ENCODE peak calls at places on chromosomes 5 and 9, in six cellular contexts. E is esophagus muscularis mucosa, D is transverse colon, C is sigmoid colon, J is H1, S is spleen. X is an unnamed sample.

GRCh38 chr5:14752497-14753071 is 88.1 kb downstream of the OTULIN start:
- DNase-seq in E (no peak), D (no peak), C (no peak), J (no peak), S (no peak), X (no peak)

GRCh38 chr5:137440800-137441199 is 58.3 kb downstream of the SPOCK1 start:
- DNase-seq in E (peak), D (no peak), C (no peak), J (no peak), S (no peak), X (no peak)

GRCh38 chr9:75169623-75170022 is 81.3 kb downstream of the OSTF1 start:
- DNase-seq in E (no peak), D (no peak), C (no peak), J (no peak), S (no peak), X (no peak)

GRCh38 chr9:79023134-79023577 is 548.6 kb upstream of the TLE4 start:
- DNase-seq in E (no peak), D (no peak), C (no peak), J (no peak), S (no peak), X (no peak)

GRCh38 chr5:95723632-95724369 is 7.3 kb upstream of the RHOBTB3 start:
- DNase-seq in E (no peak), D (no peak), C (no peak), J (no peak), S (no peak), X (no peak)

GRCh38 chr5:153490124-153491085 is at the start of gene GRIA1:
- DNase-seq in E (peak), D (no peak), C (no peak), J (peak), S (no peak), X (no peak)

GRCh38 chr9:20524776-20525175 is 97.5 kb downstream of the MLLT3 start:
- DNase-seq in E (no peak), D (peak), C (no peak), J (peak), S (no peak), X (no peak)

GRCh38 chr9:36142510-36143161 is 6.1 kb downstream of the GLIPR2 start:
- DNase-seq in E (no peak), D (peak), C (peak), J (no peak), S (peak), X (no peak)

GRCh38 chr9:136127313-136127712 is 8.6 kb upstream of the TMEM250 start:
- DNase-seq in E (no peak), D (no peak), C (no peak), J (no peak), S (no peak), X (no peak)

DNA sequence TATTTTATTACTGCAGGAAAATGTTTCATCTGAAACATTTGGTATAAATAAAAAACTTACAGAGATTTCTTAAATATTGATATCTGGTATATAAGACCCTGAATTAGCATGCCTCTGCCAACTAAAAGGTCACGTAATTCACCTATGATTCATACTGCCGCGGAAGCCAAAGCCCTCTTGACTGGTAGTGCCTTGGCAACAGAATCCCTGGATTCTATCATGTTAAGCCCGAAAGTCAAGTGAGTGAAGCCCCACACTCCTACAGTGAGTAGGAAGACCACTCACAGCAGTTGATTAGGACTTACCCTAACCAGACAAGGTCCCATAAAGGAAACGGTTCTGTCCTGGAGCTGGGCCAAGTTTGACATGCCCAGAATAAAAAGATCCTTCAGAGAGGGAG is 175.6 kb upstream of the NREP start:
- DNase-seq in E (no peak), D (no peak), C (no peak), J (no peak), S (no peak), X (no peak)
- TF ChIP-seq POLR2AphosphoS5 in E (no peak), D (no peak), C (no peak), J (no peak), S (no peak), X (no peak)

GRCh38 chr9:124652994-124653393 is 118.1 kb downstream of the NR6A1 start:
- DNase-seq in E (no peak), D (no peak), C (no peak), J (no peak), S (no peak), X (no peak)
- H3K27ac ChIP-seq in E (no peak), D (no peak), C (peak), J (no peak), S (no peak), X (no peak)

DNA sequence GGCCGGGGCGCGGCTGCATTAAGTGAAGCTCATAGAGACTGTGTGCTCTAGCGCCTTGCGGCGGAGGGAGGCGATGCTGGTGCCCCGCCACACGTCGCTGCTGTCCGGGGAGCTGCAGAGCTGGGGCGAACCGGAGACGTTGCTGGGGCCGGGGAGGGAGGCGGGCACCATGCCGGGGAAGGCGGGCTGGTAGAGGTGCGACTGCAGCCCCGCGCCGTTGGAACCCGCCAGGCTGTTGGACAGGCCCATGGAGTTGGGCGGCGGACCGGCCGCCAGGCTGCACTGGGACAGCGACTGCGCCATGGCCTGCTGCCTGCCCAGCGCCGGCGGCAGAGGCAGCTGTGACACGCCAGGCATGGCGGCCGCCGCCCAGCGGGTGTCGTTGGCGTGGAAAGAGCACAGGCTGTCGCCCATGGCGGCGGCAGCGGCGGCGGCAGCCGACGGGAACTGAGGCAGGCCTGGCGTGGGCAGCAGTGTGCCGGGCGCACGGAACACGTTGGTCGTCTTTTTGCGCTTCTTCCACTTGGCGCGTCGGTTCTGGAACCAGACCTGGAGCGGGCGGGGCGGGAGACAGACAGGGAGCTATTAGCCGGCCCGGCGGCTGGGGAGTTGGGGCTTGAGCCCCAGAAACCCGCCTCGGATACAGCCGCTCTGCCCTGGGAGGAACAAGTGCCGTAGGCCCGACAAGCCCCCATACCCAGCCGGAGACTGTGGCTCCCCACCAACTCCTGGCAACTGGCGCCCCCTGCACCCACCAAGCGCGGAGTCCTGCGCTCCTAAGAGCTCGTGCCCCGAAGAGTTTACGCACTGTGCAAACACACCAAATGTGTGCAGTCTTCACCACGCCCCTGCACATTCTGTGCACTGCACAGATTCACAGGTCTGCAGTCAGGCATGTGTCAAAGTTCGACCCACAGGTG is 8.0 kb downstream of the OTP start:
- DNase-seq in E (peak), D (peak), C (no peak), J (peak), S (peak), X (no peak)
- H3K4me3 ChIP-seq in E (peak), D (peak), C (peak), J (peak), S (peak), X (peak)

GRCh38 chr5:41420509-41421067 is 89.8 kb downstream of the PLCXD3 start:
- DNase-seq in E (no peak), D (no peak), C (no peak), J (no peak), S (no peak), X (no peak)
- TF ChIP-seq POLR2AphosphoS5 in E (no peak), D (no peak), C (no peak), J (no peak), S (no peak), X (no peak)

GRCh38 chr5:110957934-110958333 is 113.6 kb upstream of the TSLP start:
- DNase-seq in E (no peak), D (no peak), C (no peak), J (no peak), S (no peak), X (no peak)
- H3K27ac ChIP-seq in E (no peak), D (no peak), C (no peak), J (no peak), S (no peak), X (no peak)

GRCh38 chr9:107792006-107792405 is 302.4 kb upstream of the KLF4 start:
- DNase-seq in E (no peak), D (no peak), C (no peak), J (no peak), S (no peak), X (no peak)
- H3K4me3 ChIP-seq in E (no peak), D (no peak), C (no peak), J (no peak), S (no peak), X (no peak)

DNA sequence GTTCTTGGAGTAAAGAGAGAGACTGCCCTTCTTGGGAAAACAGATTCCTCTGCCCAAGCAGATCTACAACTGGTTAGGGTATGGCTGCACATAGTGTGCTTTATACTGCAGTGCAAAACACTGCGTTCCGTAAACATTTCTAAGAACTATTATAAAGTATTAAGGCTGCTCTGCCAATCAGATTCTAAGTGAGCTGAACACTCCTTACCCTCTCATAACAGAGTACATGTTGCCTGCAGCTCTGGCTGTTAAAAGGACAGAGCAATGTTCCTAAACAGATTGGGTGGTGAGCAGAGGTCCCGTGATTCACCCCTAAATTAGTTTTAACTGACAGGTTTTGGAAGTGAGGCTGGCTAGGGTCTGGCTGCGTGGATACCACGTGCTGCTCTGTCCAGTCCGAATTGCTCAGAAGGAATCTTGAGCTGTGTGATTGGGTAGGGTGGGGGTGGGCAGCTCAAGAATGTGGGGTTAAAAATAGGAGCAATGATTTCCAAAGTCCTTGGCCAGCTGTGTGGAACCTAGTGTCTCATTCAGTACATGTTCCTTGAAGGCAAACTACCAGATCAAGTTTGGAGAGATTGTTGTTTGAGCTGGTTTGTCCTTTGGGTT is 497.5 kb upstream of the CD180 start:
- DNase-seq in E (peak), D (peak), C (peak), J (no peak), S (no peak), X (peak)
- TF ChIP-seq POLR2AphosphoS5 in E (peak), D (peak), C (peak), J (no peak), S (peak), X (peak)

GRCh38 chr9:133995012-133995896 is 3.1 kb upstream of the VAV2 start:
- DNase-seq in E (no peak), D (no peak), C (no peak), J (no peak), S (peak), X (no peak)
- H3K27ac ChIP-seq in E (no peak), D (no peak), C (no peak), J (no peak), S (no peak), X (no peak)

GRCh38 chr5:174281089-174281488 is 235.6 kb downstream of the NSG2 start:
- DNase-seq in E (peak), D (no peak), C (no peak), J (no peak), S (no peak), X (no peak)
- H3K4me3 ChIP-seq in E (no peak), D (no peak), C (no peak), J (no peak), S (no peak), X (no peak)

GRCh38 chr9:1050125-1050895 is at the start of gene DMRT2:
- DNase-seq in E (peak), D (peak), C (peak), J (peak), S (no peak), X (peak)
- TF ChIP-seq POLR2AphosphoS5 in E (peak), D (peak), C (no peak), J (no peak), S (no peak), X (peak)